ENCODE peak calls at places on chromosomes 12 and 14, in six cellular contexts. One of them, this sample, is unnamed.

GRCh38 chr14:58736606-58737005 is 98.8 kb downstream of the DACT1 start:
- DNase-seq in uterus: no peak
- DNase-seq in stomach: no peak
- DNase-seq in A549: no peak
- DNase-seq in ovary: no peak
- DNase-seq in breast epithelium: no peak
- DNase-seq in this sample: no peak

GRCh38 chr14:100119251-100119650 is 40.2 kb downstream of the DEGS2 start:
- DNase-seq in breast epithelium: no peak
- DNase-seq in stomach: no peak
- DNase-seq in A549: no peak
- DNase-seq in uterus: no peak
- DNase-seq in ovary: no peak
- DNase-seq in this sample: no peak

GRCh38 chr12:92621312-92621711 is 81.5 kb upstream of the PLEKHG7 start:
- DNase-seq in ovary: no peak
- DNase-seq in stomach: no peak
- DNase-seq in breast epithelium: no peak
- DNase-seq in uterus: no peak
- DNase-seq in A549: no peak
- DNase-seq in this sample: no peak

GRCh38 chr12:114767081-114767480 is 83.1 kb upstream of the TBX3 start:
- DNase-seq in ovary: no peak
- DNase-seq in breast epithelium: no peak
- DNase-seq in A549: no peak
- DNase-seq in stomach: no peak
- DNase-seq in uterus: no peak
- DNase-seq in this sample: no peak

GRCh38 chr12:50353869-50354593 is 42.4 kb downstream of the FAM186A start:
- DNase-seq in stomach: no peak
- DNase-seq in uterus: no peak
- DNase-seq in ovary: no peak
- DNase-seq in A549: no peak
- DNase-seq in breast epithelium: no peak
- DNase-seq in this sample: no peak

GRCh38 chr12:15535287-15535895 is 213.1 kb downstream of the PTPRO start:
- DNase-seq in uterus: no peak
- DNase-seq in breast epithelium: no peak
- DNase-seq in A549: no peak
- DNase-seq in stomach: no peak
- DNase-seq in ovary: no peak
- DNase-seq in this sample: no peak

GRCh38 chr14:36221097-36221496 is 44.6 kb upstream of the PTCSC3 start:
- DNase-seq in stomach: no peak
- DNase-seq in A549: no peak
- DNase-seq in breast epithelium: no peak
- DNase-seq in ovary: no peak
- DNase-seq in uterus: no peak
- DNase-seq in this sample: no peak

GRCh38 chr14:52240623-52241022 is 26.9 kb upstream of the PTGDR start:
- DNase-seq in A549: no peak
- DNase-seq in ovary: no peak
- DNase-seq in breast epithelium: no peak
- DNase-seq in stomach: no peak
- DNase-seq in uterus: no peak
- DNase-seq in this sample: no peak

GRCh38 chr12:94148841-94149780 is 734 bp downstream of the PLXNC1 start:
- DNase-seq in ovary: peak
- DNase-seq in A549: peak
- DNase-seq in uterus: peak
- DNase-seq in stomach: peak
- DNase-seq in breast epithelium: no peak
- DNase-seq in this sample: no peak

GRCh38 chr12:80602455-80602854 is 105.0 kb upstream of the MYF6 start:
- DNase-seq in A549: no peak
- DNase-seq in ovary: no peak
- DNase-seq in uterus: no peak
- DNase-seq in breast epithelium: no peak
- DNase-seq in stomach: no peak
- DNase-seq in this sample: no peak

GRCh38 chr12:76881152-76881551 is 2.3 kb upstream of the CSRP2 start:
- DNase-seq in ovary: no peak
- DNase-seq in stomach: no peak
- DNase-seq in uterus: no peak
- DNase-seq in breast epithelium: no peak
- DNase-seq in A549: no peak
- DNase-seq in this sample: no peak

GRCh38 chr14:104222396-104223036 is 84.1 kb downstream of the KIF26A start:
- DNase-seq in ovary: no peak
- DNase-seq in stomach: no peak
- DNase-seq in breast epithelium: no peak
- DNase-seq in A549: no peak
- DNase-seq in uterus: no peak
- DNase-seq in this sample: no peak

GRCh38 chr12:78863482-78864427 is 819 bp upstream of the SYT1 start:
- DNase-seq in breast epithelium: no peak
- DNase-seq in uterus: peak
- DNase-seq in A549: peak
- DNase-seq in stomach: no peak
- DNase-seq in ovary: peak
- DNase-seq in this sample: no peak
- TF ChIP-seq POLR2A in breast epithelium: no peak
- TF ChIP-seq POLR2A in uterus: no peak
- TF ChIP-seq POLR2A in A549: peak
- TF ChIP-seq POLR2A in stomach: no peak
- TF ChIP-seq POLR2A in ovary: no peak
- TF ChIP-seq POLR2A in this sample: no peak

GRCh38 chr12:131928765-131929529 is at the start of gene PUS1:
- DNase-seq in breast epithelium: peak
- DNase-seq in uterus: peak
- DNase-seq in ovary: peak
- DNase-seq in stomach: peak
- DNase-seq in A549: peak
- DNase-seq in this sample: peak
- TF ChIP-seq POLR2A in breast epithelium: no peak
- TF ChIP-seq POLR2A in uterus: no peak
- TF ChIP-seq POLR2A in ovary: no peak
- TF ChIP-seq POLR2A in stomach: no peak
- TF ChIP-seq POLR2A in A549: peak
- TF ChIP-seq POLR2A in this sample: peak

GRCh38 chr12:570237-570925 is 92.9 kb downstream of the NINJ2 start:
- DNase-seq in A549: peak
- DNase-seq in uterus: peak
- DNase-seq in stomach: peak
- DNase-seq in ovary: peak
- DNase-seq in breast epithelium: peak
- DNase-seq in this sample: peak
- TF ChIP-seq POLR2A in A549: peak
- TF ChIP-seq POLR2A in uterus: peak
- TF ChIP-seq POLR2A in stomach: no peak
- TF ChIP-seq POLR2A in ovary: peak
- TF ChIP-seq POLR2A in breast epithelium: no peak
- TF ChIP-seq POLR2A in this sample: peak

GRCh38 chr14:64387232-64387737 is 868 bp upstream of the MTHFD1 start:
- DNase-seq in breast epithelium: no peak
- DNase-seq in ovary: no peak
- DNase-seq in stomach: no peak
- DNase-seq in uterus: no peak
- DNase-seq in A549: peak
- DNase-seq in this sample: peak
- TF ChIP-seq POLR2A in breast epithelium: no peak
- TF ChIP-seq POLR2A in ovary: no peak
- TF ChIP-seq POLR2A in stomach: no peak
- TF ChIP-seq POLR2A in uterus: no peak
- TF ChIP-seq POLR2A in A549: no peak
- TF ChIP-seq POLR2A in this sample: no peak

GRCh38 chr12:120141336-120141735 is 24.8 kb upstream of the RAB35 start:
- DNase-seq in uterus: no peak
- DNase-seq in A549: no peak
- DNase-seq in stomach: no peak
- DNase-seq in ovary: no peak
- DNase-seq in breast epithelium: no peak
- DNase-seq in this sample: no peak
- TF ChIP-seq POLR2A in uterus: no peak
- TF ChIP-seq POLR2A in A549: no peak
- TF ChIP-seq POLR2A in stomach: no peak
- TF ChIP-seq POLR2A in ovary: no peak
- TF ChIP-seq POLR2A in breast epithelium: no peak
- TF ChIP-seq POLR2A in this sample: no peak

DNA sequence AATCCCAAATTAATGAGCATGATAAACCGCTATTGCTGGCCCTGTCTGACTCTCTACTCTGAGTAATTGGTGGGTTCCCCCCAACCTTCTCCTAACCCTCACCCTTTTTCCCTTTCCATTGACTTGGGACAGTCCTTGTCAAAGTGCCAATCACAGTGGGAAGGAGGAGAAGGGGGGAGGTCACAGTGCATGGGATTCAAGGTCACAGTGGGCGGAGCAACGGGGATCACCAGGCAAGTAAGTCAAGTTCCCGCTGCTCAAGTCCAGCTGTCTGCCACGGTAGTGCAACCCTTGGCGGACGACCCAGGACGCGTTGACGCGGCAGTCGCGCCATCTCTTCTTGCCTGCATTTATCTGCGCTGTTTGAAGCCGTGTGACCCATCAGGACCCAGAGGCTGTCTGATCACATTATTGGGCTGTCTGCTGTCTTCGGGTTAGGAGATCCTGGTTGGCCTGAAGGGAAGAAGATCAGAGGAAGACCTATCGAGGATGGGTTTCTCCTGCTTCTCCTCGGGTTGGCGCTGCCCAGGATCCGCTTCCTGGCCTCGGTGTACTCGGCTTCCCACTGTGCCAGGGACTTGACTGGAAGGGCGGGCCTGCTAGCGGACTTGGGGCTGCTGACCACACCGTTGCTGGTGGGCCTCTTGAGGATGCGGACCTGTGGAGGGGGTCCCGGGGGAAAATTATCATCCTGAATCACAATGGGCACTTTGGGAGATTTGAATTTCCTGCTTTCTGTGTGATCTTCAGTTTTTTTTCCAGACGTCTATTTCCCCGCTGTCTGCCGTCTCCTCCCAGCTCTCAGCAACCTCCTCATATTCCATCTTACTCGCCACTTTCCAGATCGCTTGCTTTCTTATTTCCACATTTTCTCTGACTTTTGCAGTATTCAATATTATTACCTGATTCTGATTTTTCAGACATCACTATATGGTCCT is 3.1 kb upstream of the MDM2 start:
- DNase-seq in ovary: peak
- DNase-seq in uterus: no peak
- DNase-seq in stomach: no peak
- DNase-seq in A549: no peak
- DNase-seq in breast epithelium: no peak
- DNase-seq in this sample: no peak
- TF ChIP-seq POLR2A in ovary: no peak
- TF ChIP-seq POLR2A in uterus: no peak
- TF ChIP-seq POLR2A in stomach: no peak
- TF ChIP-seq POLR2A in A549: no peak
- TF ChIP-seq POLR2A in breast epithelium: no peak
- TF ChIP-seq POLR2A in this sample: no peak